ENCODE peak calls at places on chromosomes 4 and X, in four cellular contexts. One of them, this sample, is unnamed.
A peak's percentile ranks its signal among the peaks of the same experiment; 100 is the strongest.

GRCh38 chr4:173919196-173919595 is 364.3 kb downstream of the FBXO8 start:
- DNase-seq in K562: no peak
- DNase-seq in GM12878: no peak
- DNase-seq in SK-N-SH: no peak
- DNase-seq in this sample: no peak

GRCh38 chrX:42536286-42536685 is 241.7 kb downstream of the PPP1R2C start:
- DNase-seq in K562: no peak
- DNase-seq in GM12878: no peak
- DNase-seq in SK-N-SH: no peak
- DNase-seq in this sample: no peak

GRCh38 chrX:108541286-108541685 is 101.6 kb downstream of the COL4A5 start:
- DNase-seq in K562: no peak
- DNase-seq in GM12878: no peak
- DNase-seq in SK-N-SH: no peak
- DNase-seq in this sample: no peak

GRCh38 chr4:155582971-155583437 is 83.6 kb upstream of the GUCY1A1 start:
- DNase-seq in K562: no peak
- DNase-seq in GM12878: no peak
- DNase-seq in SK-N-SH: no peak
- DNase-seq in this sample: no peak

GRCh38 chrX:40267334-40268118 is 169.8 kb upstream of the BCOR start:
- DNase-seq in K562: no peak
- DNase-seq in GM12878: peak; percentile 19
- DNase-seq in SK-N-SH: no peak
- DNase-seq in this sample: no peak

GRCh38 chrX:149939271-149940014 is 1.2 kb upstream of the EOLA2 start:
- DNase-seq in K562: peak; percentile 73
- DNase-seq in GM12878: peak; percentile 30
- DNase-seq in SK-N-SH: peak; percentile 76
- DNase-seq in this sample: peak; percentile 85

GRCh38 chr4:588351-588849 is 12.3 kb upstream of the TMEM271 start:
- DNase-seq in K562: no peak
- DNase-seq in GM12878: no peak
- DNase-seq in SK-N-SH: no peak
- DNase-seq in this sample: no peak

GRCh38 chr4:87033902-87034301 is 99.1 kb downstream of the AFF1 start:
- DNase-seq in K562: peak; percentile 39
- DNase-seq in GM12878: no peak
- DNase-seq in SK-N-SH: no peak
- DNase-seq in this sample: no peak

GRCh38 chr4:129144755-129145206 is 48.8 kb downstream of the C4orf33 start:
- DNase-seq in K562: no peak
- DNase-seq in GM12878: no peak
- DNase-seq in SK-N-SH: peak; percentile 25
- DNase-seq in this sample: no peak

GRCh38 chr4:118086334-118086733 is 52.0 kb downstream of the NDST3 start:
- DNase-seq in K562: no peak
- DNase-seq in GM12878: no peak
- DNase-seq in SK-N-SH: no peak
- DNase-seq in this sample: no peak

GRCh38 chrX:16993791-16994318 is 47.4 kb downstream of the REPS2 start:
- DNase-seq in K562: no peak
- DNase-seq in GM12878: no peak
- DNase-seq in SK-N-SH: no peak
- DNase-seq in this sample: no peak

GRCh38 chr4:53618321-53618720 is 27.0 kb upstream of the LNX1 start:
- DNase-seq in K562: no peak
- DNase-seq in GM12878: no peak
- DNase-seq in SK-N-SH: no peak
- DNase-seq in this sample: no peak

GRCh38 chr4:140947507-140947906 is 185.8 kb downstream of the RNF150 start:
- DNase-seq in K562: no peak
- DNase-seq in GM12878: no peak
- DNase-seq in SK-N-SH: peak; percentile 22
- DNase-seq in this sample: no peak

GRCh38 chr4:177667687-177668086 is 225.4 kb upstream of the AGA start:
- DNase-seq in K562: no peak
- DNase-seq in GM12878: no peak
- DNase-seq in SK-N-SH: no peak
- DNase-seq in this sample: no peak

GRCh38 chr4:7278071-7278765 is 85.9 kb downstream of the SORCS2 start:
- DNase-seq in K562: no peak
- DNase-seq in GM12878: no peak
- DNase-seq in SK-N-SH: no peak
- DNase-seq in this sample: no peak

GRCh38 chr4:77076889-77077635 is 1.3 kb upstream of the CCNI start:
- DNase-seq in K562: no peak
- DNase-seq in GM12878: no peak
- DNase-seq in SK-N-SH: no peak
- DNase-seq in this sample: no peak

GRCh38 chr4:30968926-30969325 is 248.8 kb downstream of the PCDH7 start:
- DNase-seq in K562: no peak
- DNase-seq in GM12878: no peak
- DNase-seq in SK-N-SH: no peak
- DNase-seq in this sample: no peak

GRCh38 chrX:16786791-16787735 is 797 bp downstream of the TXLNG start:
- DNase-seq in K562: peak; percentile 60
- DNase-seq in GM12878: no peak
- DNase-seq in SK-N-SH: peak; percentile 68
- DNase-seq in this sample: no peak

GRCh38 chrX:39811391-39811790 is 286.4 kb downstream of the BCOR start:
- DNase-seq in K562: peak; percentile 16
- DNase-seq in GM12878: no peak
- DNase-seq in SK-N-SH: no peak
- DNase-seq in this sample: no peak

GRCh38 chrX:118562574-118563164 is 67.1 kb downstream of the DOCK11 start:
- DNase-seq in K562: no peak
- DNase-seq in GM12878: no peak
- DNase-seq in SK-N-SH: no peak
- DNase-seq in this sample: no peak

GRCh38 chr4:111689731-111690130 is 455.5 kb upstream of the FAM241A start:
- DNase-seq in K562: no peak
- DNase-seq in GM12878: no peak
- DNase-seq in SK-N-SH: no peak
- DNase-seq in this sample: no peak

GRCh38 chrX:37745354-37745753 is 34.5 kb upstream of the CYBB start:
- DNase-seq in K562: peak; percentile 66
- DNase-seq in GM12878: peak; percentile 53
- DNase-seq in SK-N-SH: peak; percentile 55
- DNase-seq in this sample: peak; percentile 35

GRCh38 chr4:72305620-72306019 is 263.4 kb downstream of the ADAMTS3 start:
- DNase-seq in K562: no peak
- DNase-seq in GM12878: no peak
- DNase-seq in SK-N-SH: no peak
- DNase-seq in this sample: no peak

GRCh38 chr4:152585036-152585439 is 49.1 kb upstream of the FBXW7 start:
- DNase-seq in K562: no peak
- DNase-seq in GM12878: peak; percentile 37
- DNase-seq in SK-N-SH: no peak
- DNase-seq in this sample: no peak

GRCh38 chr4:3225946-3226345 is 23.0 kb upstream of the MSANTD1 start:
- DNase-seq in K562: no peak
- DNase-seq in GM12878: no peak
- DNase-seq in SK-N-SH: no peak
- DNase-seq in this sample: no peak

GRCh38 chr4:124684301-124684700 is 28.2 kb downstream of the ANKRD50 start:
- DNase-seq in K562: no peak
- DNase-seq in GM12878: no peak
- DNase-seq in SK-N-SH: no peak
- DNase-seq in this sample: no peak

GRCh38 chr4:53208749-53209148 is 157.1 kb downstream of the SCFD2 start:
- DNase-seq in K562: no peak
- DNase-seq in GM12878: no peak
- DNase-seq in SK-N-SH: no peak
- DNase-seq in this sample: peak; percentile 25

GRCh38 chr4:148118628-148119027 is 323.6 kb downstream of the NR3C2 start:
- DNase-seq in K562: no peak
- DNase-seq in GM12878: no peak
- DNase-seq in SK-N-SH: no peak
- DNase-seq in this sample: no peak

GRCh38 chr4:148118179-148118578 is 324.0 kb downstream of the NR3C2 start:
- DNase-seq in K562: no peak
- DNase-seq in GM12878: no peak
- DNase-seq in SK-N-SH: no peak
- DNase-seq in this sample: no peak

GRCh38 chr4:148114436-148114835 is 327.8 kb downstream of the NR3C2 start:
- DNase-seq in K562: no peak
- DNase-seq in GM12878: no peak
- DNase-seq in SK-N-SH: no peak
- DNase-seq in this sample: no peak

GRCh38 chr4:148116971-148117370 is 325.2 kb downstream of the NR3C2 start:
- DNase-seq in K562: no peak
- DNase-seq in GM12878: no peak
- DNase-seq in SK-N-SH: no peak
- DNase-seq in this sample: no peak

DNA sequence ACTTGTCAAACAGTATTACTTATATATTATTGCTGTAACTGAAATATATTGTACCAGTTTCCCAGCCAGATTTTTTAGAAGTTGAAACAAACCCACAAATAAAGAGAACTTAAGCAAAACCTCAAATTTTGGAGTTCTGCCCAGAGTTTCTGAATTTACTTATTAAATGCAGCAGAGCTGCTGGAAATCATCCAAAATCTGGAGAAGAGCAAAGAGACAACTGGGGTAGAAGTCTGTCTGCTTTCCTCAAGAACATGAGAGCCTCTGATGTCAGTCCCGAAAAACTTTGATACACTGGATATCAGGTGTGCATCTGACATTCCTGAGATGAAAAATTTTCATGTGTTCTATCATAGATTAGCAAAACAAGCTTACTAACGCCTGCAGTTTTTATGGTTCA is 325.9 kb downstream of the NR3C2 start:
- DNase-seq in K562: no peak
- DNase-seq in GM12878: no peak
- DNase-seq in SK-N-SH: no peak
- DNase-seq in this sample: no peak
- TF ChIP-seq NFIC in K562: no peak
- TF ChIP-seq NFIC in GM12878: no peak
- TF ChIP-seq NFIC in SK-N-SH: peak; percentile 79
- TF ChIP-seq NFIC in this sample: no peak

GRCh38 chr4:4855293-4856070 is 4.0 kb upstream of the MSX1 start:
- DNase-seq in K562: no peak
- DNase-seq in GM12878: no peak
- DNase-seq in SK-N-SH: no peak
- DNase-seq in this sample: no peak
- TF ChIP-seq ZBTB33 in K562: no peak
- TF ChIP-seq ZBTB33 in GM12878: no peak
- TF ChIP-seq ZBTB33 in SK-N-SH: no peak
- TF ChIP-seq ZBTB33 in this sample: no peak

DNA sequence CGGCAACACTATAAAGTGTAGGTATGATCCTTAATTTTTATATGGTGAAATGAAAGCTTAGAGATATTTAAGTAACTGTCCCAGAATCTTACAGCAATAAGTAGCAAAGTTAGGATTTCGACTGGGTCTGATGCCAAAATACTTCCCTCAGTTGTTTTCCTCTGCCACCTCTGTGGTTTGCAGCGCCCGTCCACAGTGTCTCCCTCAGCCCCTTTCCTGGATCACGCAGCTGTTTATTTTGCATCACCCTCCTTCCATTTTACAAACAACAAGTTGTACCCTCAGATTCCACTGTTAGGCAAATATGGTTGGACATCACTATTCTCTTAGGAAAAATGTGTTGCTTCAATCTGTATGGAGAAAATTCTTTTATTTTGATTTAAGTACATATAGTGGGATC is 56.1 kb downstream of the RAPGEF2 start:
- DNase-seq in K562: no peak
- DNase-seq in GM12878: no peak
- DNase-seq in SK-N-SH: no peak
- DNase-seq in this sample: no peak
- TF ChIP-seq NFIC in K562: no peak
- TF ChIP-seq NFIC in GM12878: no peak
- TF ChIP-seq NFIC in SK-N-SH: no peak
- TF ChIP-seq NFIC in this sample: no peak

GRCh38 chr4:38788327-38788726 is 5.5 kb upstream of the TLR10 start:
- DNase-seq in K562: no peak
- DNase-seq in GM12878: no peak
- DNase-seq in SK-N-SH: no peak
- DNase-seq in this sample: no peak
- TF ChIP-seq ZBTB33 in K562: no peak
- TF ChIP-seq ZBTB33 in GM12878: no peak
- TF ChIP-seq ZBTB33 in SK-N-SH: no peak
- TF ChIP-seq ZBTB33 in this sample: no peak

GRCh38 chr4:123622572-123622971 is 226.0 kb downstream of the SPRY1 start:
- DNase-seq in K562: no peak
- DNase-seq in GM12878: no peak
- DNase-seq in SK-N-SH: no peak
- DNase-seq in this sample: no peak
- TF ChIP-seq NFIC in K562: no peak
- TF ChIP-seq NFIC in GM12878: no peak
- TF ChIP-seq NFIC in SK-N-SH: no peak
- TF ChIP-seq NFIC in this sample: no peak